ENCODE peak calls at places on chromosomes 1 and 21, in six cellular contexts. H is cardiac fibroblast, K is thoracic aorta, L is non-pigmented ciliary epithelial cell, M is stomach, D is Calu3. R is an unnamed sample.

GRCh38 chr1:51989582-51990477 is 670 bp downstream of the RAB3B start:
- DNase-seq in K (no peak), M (no peak), H (no peak), L (no peak), D (no peak), R (no peak)

GRCh38 chr1:182742780-182743179 is 46.8 kb upstream of the NPL start:
- DNase-seq in D (no peak), H (no peak), M (no peak), L (no peak), K (no peak), R (no peak)

GRCh38 chr1:78075621-78076020 is 29.9 kb downstream of the GIPC2 start:
- DNase-seq in L (no peak), H (peak), D (no peak), K (no peak), M (no peak), R (no peak)

GRCh38 chr1:151058682-151059341 is 610 bp downstream of the CDC42SE1 start:
- DNase-seq in D (peak), M (peak), K (no peak), H (peak), L (no peak), R (peak)

GRCh38 chr1:64915381-64916274 is 50.7 kb downstream of the JAK1 start:
- DNase-seq in L (peak), D (peak), M (peak), K (no peak), H (peak), R (no peak)

GRCh38 chr1:9181176-9181906 is 52.4 kb upstream of the GPR157 start:
- DNase-seq in K (no peak), M (peak), D (peak), L (no peak), H (peak), R (no peak)

GRCh38 chr1:2783069-2783434 is 18.4 kb downstream of the TTC34 start:
- DNase-seq in D (no peak), L (no peak), K (no peak), H (no peak), M (no peak), R (no peak)

GRCh38 chr1:177440821-177441220 is 270.1 kb downstream of the BRINP2 start:
- DNase-seq in H (no peak), M (no peak), D (no peak), L (no peak), K (no peak), R (no peak)

GRCh38 chr1:241475688-241476087 is 43.9 kb downstream of the FH start:
- DNase-seq in D (no peak), H (no peak), K (no peak), L (no peak), M (no peak), R (no peak)

GRCh38 chr1:115838805-115839705 is 1.9 kb downstream of the NHLH2 start:
- DNase-seq in M (peak), K (no peak), D (peak), H (peak), L (peak), R (peak)

GRCh38 chr1:114719424-114719787 is 2.8 kb upstream of the NRAS start:
- DNase-seq in M (no peak), L (no peak), K (no peak), H (no peak), D (no peak), R (no peak)

GRCh38 chr1:189657715-189658114 is 819.9 kb downstream of the BRINP3 start:
- DNase-seq in H (no peak), K (no peak), D (no peak), L (no peak), M (no peak), R (no peak)

GRCh38 chr1:228383773-228384172 is 22.9 kb downstream of the TRIM11 start:
- DNase-seq in K (no peak), M (no peak), D (no peak), L (no peak), H (no peak), R (no peak)

GRCh38 chr1:170687625-170688024 is 23.7 kb downstream of the PRRX1 start:
- DNase-seq in K (no peak), D (no peak), M (no peak), H (no peak), L (no peak), R (no peak)

GRCh38 chr1:41861509-41862410 is 57.0 kb downstream of the HIVEP3 start:
- DNase-seq in H (no peak), M (no peak), D (no peak), L (no peak), K (no peak), R (no peak)

GRCh38 chr1:26234644-26235384 is 814 bp downstream of the CEP85 start:
- DNase-seq in H (peak), L (no peak), K (no peak), M (no peak), D (peak), R (no peak)

GRCh38 chr1:54851406-54851805 is 35.6 kb downstream of the DHCR24 start:
- DNase-seq in K (no peak), L (no peak), H (no peak), D (no peak), M (no peak), R (peak)

GRCh38 chr1:105874621-105875020 is 1181.9 kb upstream of the PRMT6 start:
- DNase-seq in K (no peak), M (no peak), D (no peak), H (no peak), L (no peak), R (no peak)

GRCh38 chr1:205775717-205776056 is 405 bp upstream of the RAB29 start:
- DNase-seq in D (no peak), M (no peak), L (no peak), H (peak), K (no peak), R (no peak)

GRCh38 chr1:210428696-210429095 is 100.0 kb downstream of the HHAT start:
- DNase-seq in D (no peak), M (no peak), K (no peak), L (no peak), H (no peak), R (no peak)

GRCh38 chr1:240445369-240445768 is 166.6 kb downstream of the GREM2 start:
- DNase-seq in K (no peak), L (no peak), M (no peak), D (no peak), H (no peak), R (no peak)

GRCh38 chr21:39686636-39687035 is 58.3 kb upstream of the IGSF5 start:
- DNase-seq in L (no peak), D (no peak), K (no peak), H (no peak), M (no peak), R (no peak)

GRCh38 chr1:185823471-185823870 is 89.3 kb downstream of the HMCN1 start:
- DNase-seq in D (no peak), H (peak), K (no peak), M (no peak), L (peak), R (no peak)

GRCh38 chr1:45926302-45926701 is 122.9 kb downstream of the MAST2 start:
- DNase-seq in H (no peak), L (no peak), D (no peak), M (no peak), K (no peak), R (no peak)

GRCh38 chr1:94048413-94049164 is 72.4 kb downstream of the ABCA4 start:
- DNase-seq in L (no peak), D (no peak), K (no peak), H (peak), M (no peak), R (no peak)

GRCh38 chr1:159535907-159536306 is at the start of gene OR10J5:
- DNase-seq in L (no peak), D (no peak), H (no peak), K (no peak), M (no peak), R (no peak)

GRCh38 chr1:156419863-156420208 is 50.8 kb downstream of the RHBG start:
- DNase-seq in L (no peak), M (no peak), D (no peak), K (no peak), H (no peak), R (no peak)

GRCh38 chr1:40267767-40268187 is 9.7 kb downstream of the ZMPSTE24 start:
- DNase-seq in M (peak), L (peak), H (peak), K (no peak), D (no peak), R (no peak)